ENCODE peak calls at places on chromosomes 4 and X, in six cellular contexts. J is tibial nerve, A is K562, O is ovary, I is body of pancreas, Y is adrenal gland. X is an unnamed sample.

GRCh38 chr4:37890501-37891220 is at the start of gene TBC1D1:
- DNase-seq in J (no peak), A (no peak), O (peak; percentile 59), I (peak; percentile 83), Y (peak; percentile 75), X (no peak)

GRCh38 chr4:4311193-4311592 is 21.1 kb downstream of the ZBTB49 start:
- DNase-seq in J (no peak), A (no peak), O (no peak), I (no peak), Y (no peak), X (no peak)

GRCh38 chrX:54288277-54288676 is 69.6 kb downstream of the WNK3 start:
- DNase-seq in J (no peak), A (no peak), O (no peak), I (no peak), Y (no peak), X (no peak)

GRCh38 chr4:184515606-184516005 is 41.3 kb upstream of the IRF2 start:
- DNase-seq in J (no peak), A (no peak), O (no peak), I (no peak), Y (no peak), X (no peak)

GRCh38 chr4:86595426-86595805 is 1.3 kb downstream of the PTPN13 start:
- DNase-seq in J (no peak), A (no peak), O (no peak), I (no peak), Y (peak; percentile 21), X (no peak)

GRCh38 chrX:53088136-53088974 is 5.6 kb upstream of the KANTR start:
- DNase-seq in J (peak; percentile 54), A (no peak), O (peak; percentile 92), I (peak; percentile 87), Y (peak; percentile 89), X (no peak)

GRCh38 chr4:94403735-94404134 is 48.0 kb upstream of the PDLIM5 start:
- DNase-seq in J (no peak), A (no peak), O (no peak), I (peak; percentile 5), Y (no peak), X (no peak)

GRCh38 chr4:108215055-108215454 is 46.3 kb upstream of the LEF1 start:
- DNase-seq in J (no peak), A (no peak), O (no peak), I (no peak), Y (no peak), X (no peak)

GRCh38 chr4:111556141-111556781 is 589.0 kb upstream of the FAM241A start:
- DNase-seq in J (no peak), A (no peak), O (no peak), I (no peak), Y (no peak), X (no peak)

GRCh38 chr4:66590488-66591215 is 920.4 kb upstream of the EPHA5 start:
- DNase-seq in J (no peak), A (no peak), O (no peak), I (no peak), Y (no peak), X (no peak)

GRCh38 chrX:150842198-150842553 is 56.3 kb downstream of the CD99L2 start:
- DNase-seq in J (no peak), A (no peak), O (no peak), I (no peak), Y (no peak), X (no peak)

GRCh38 chr4:57077550-57078311 is 32.5 kb downstream of the IGFBP7 start:
- DNase-seq in J (no peak), A (no peak), O (no peak), I (no peak), Y (no peak), X (no peak)
- H3K4me1 ChIP-seq in J (peaks cover 68% of the 10 kb centered on the region), A (no peaks in the 10 kb centered on the region), O (peaks cover 10% of the 10 kb centered on the region), I (peaks cover 42% of the 10 kb centered on the region), Y (peaks cover 3% of the 10 kb centered on the region), X (peaks cover 56% of the 10 kb centered on the region)

GRCh38 chr4:24736066-24736465 is 59.3 kb upstream of the SOD3 start:
- DNase-seq in J (no peak), A (peak; percentile 35), O (no peak), I (peak; percentile 17), Y (no peak), X (no peak)
- TF ChIP-seq CTCF in J (no peak), A (peak; percentile 44), O (no peak), I (peak; percentile 33), Y (no peak), X (no peak)

GRCh38 chr4:71187399-71188196 is 151.2 kb upstream of the SLC4A4 start:
- DNase-seq in J (no peak), A (no peak), O (peak; percentile 14), I (peak; percentile 61), Y (no peak), X (no peak)
- TF ChIP-seq POLR2A in J (no peak), A (no peak), O (no peak), I (peak; percentile 55), Y (no peak), X (no peak)

GRCh38 chr4:1711055-1711905 is 839 bp downstream of the SLBP start:
- DNase-seq in J (no peak), A (peak; percentile 57), O (peak; percentile 61), I (peak; percentile 68), Y (peak; percentile 78), X (no peak)

GRCh38 chr4:1713003-1713397 is 881 bp upstream of the SLBP start:
- DNase-seq in J (no peak), A (no peak), O (no peak), I (no peak), Y (no peak), X (no peak)

GRCh38 chr4:1714303-1715001 is 2.3 kb upstream of the SLBP start:
- DNase-seq in J (no peak), A (peak; percentile 65), O (no peak), I (no peak), Y (no peak), X (no peak)

GRCh38 chr4:1712216-1713002 is at the start of gene SLBP:
- DNase-seq in J (peak; percentile 91), A (peak; percentile 99), O (peak; percentile 96), I (peak; percentile 98), Y (peak; percentile 97), X (no peak)

DNA sequence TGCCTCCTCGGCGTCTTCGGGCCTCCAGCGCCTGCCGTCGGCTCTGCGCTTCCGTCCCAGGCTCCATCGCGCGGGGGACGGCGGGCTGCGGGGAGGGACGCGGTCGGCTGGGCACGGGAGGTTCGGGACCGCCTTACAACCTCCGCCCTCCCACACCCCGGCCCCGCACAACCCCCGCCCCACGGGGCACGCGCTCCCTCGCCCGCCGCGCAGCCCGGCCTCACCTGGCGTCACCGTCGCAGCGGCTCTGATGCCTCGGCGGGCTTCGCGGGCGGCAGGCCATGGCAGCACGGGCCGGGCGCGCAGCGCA is 258 bp downstream of the SLBP start:
- DNase-seq in J (no peak), A (no peak), O (no peak), I (no peak), Y (no peak), X (no peak)
- H3K4me1 ChIP-seq in J (peaks cover 61% of the 10 kb centered on the region), A (peaks cover 28% of the 10 kb centered on the region), O (peaks cover 9% of the 10 kb centered on the region), I (peaks cover 65% of the 10 kb centered on the region), Y (peaks cover 39% of the 10 kb centered on the region), X (peaks cover 57% of the 10 kb centered on the region)

DNA sequence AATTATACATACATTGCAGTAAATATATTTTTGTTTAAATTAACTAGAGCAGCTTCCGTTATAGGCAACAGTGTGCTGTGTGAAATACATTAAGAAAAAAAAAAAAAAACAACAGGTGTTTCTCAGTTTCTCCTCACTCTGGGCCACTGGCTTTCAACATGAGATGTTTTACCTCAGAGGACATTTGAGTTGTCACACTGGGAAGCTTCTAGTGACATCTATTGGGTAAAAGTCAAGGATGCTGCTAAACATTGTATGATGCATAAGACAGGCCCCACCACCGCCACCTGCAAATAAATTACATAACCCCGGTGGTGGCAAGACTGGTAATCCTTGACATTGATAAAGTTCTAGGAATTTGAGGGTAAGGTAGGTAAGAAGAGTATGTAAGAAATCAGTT is 1512.2 kb downstream of the C4orf33 start:
- DNase-seq in J (no peak), A (no peak), O (no peak), I (no peak), Y (no peak), X (no peak)
- TF ChIP-seq CTCF in J (no peak), A (no peak), O (no peak), I (no peak), Y (no peak), X (no peak)

GRCh38 chr4:1837069-1837468 is 18.9 kb downstream of the LETM1 start:
- DNase-seq in J (no peak), A (no peak), O (no peak), I (no peak), Y (no peak), X (no peak)
- TF ChIP-seq POLR2A in J (no peak), A (no peak), O (no peak), I (no peak), Y (no peak), X (no peak)

GRCh38 chr4:1245481-1246051 is 3.4 kb downstream of the CTBP1 start:
- DNase-seq in J (peak; percentile 10), A (no peak), O (peak; percentile 15), I (peak; percentile 93), Y (peak; percentile 42), X (no peak)

GRCh38 chr4:1247811-1248261 is 1.1 kb downstream of the CTBP1 start:
- DNase-seq in J (no peak), A (no peak), O (no peak), I (no peak), Y (peak; percentile 46), X (no peak)

GRCh38 chr4:1246111-1246881 is 2.6 kb downstream of the CTBP1 start:
- DNase-seq in J (no peak), A (no peak), O (peak; percentile 19), I (peak; percentile 83), Y (peak; percentile 31), X (peak; percentile 86)

GRCh38 chr4:1248262-1249147 is at the start of gene CTBP1:
- DNase-seq in J (peak; percentile 60), A (peak; percentile 86), O (peak; percentile 80), I (peak; percentile 82), Y (peak; percentile 76), X (peak; percentile 86)

DNA sequence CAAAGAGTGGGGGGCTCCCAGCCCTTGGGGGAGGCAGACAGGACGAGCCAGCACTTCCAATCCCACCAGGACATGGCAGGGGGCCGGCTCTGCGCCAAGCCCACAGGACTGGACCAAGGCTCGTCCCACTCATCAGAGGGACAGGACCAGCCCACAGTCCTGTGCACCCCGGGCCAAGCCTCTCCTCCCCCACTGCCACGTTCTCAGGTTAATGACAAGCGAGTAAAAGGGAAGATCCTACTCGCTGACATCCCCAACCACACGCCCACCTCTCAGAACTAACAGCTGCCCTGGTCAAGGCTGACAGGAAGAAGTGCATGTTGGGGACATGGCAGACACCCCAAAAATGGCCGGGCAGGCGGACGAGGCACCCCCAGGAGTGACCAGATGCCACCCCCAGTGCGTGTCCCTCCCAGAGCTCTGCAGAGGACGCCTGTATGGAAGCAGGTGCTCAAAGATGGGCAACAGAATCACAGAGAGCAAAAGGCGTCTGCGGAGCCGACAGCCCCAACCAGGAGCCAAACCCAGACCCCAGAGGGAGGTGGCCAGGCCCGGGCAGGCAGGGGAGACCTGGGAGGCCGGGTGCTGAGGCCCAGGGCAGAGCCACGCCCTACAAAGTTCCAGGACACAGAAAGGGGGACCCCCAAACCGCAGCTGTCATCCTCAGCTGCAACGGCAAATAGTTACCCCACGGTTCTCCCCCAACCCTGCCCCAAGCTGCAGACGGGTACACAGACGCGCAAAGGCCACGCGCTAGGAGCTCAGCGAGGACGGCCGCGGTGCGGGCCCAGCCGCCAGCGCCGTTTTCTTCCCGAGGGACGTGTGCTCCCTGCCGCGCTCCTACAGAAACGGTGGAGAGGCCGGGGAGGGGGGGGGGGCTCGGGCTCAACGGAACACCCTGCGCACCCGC is 1.8 kb downstream of the CTBP1 start:
- DNase-seq in J (no peak), A (peak; percentile 46), O (peak; percentile 30), I (peak; percentile 33), Y (peak; percentile 40), X (peak; percentile 89)
- H3K4me1 ChIP-seq in J (peaks cover 72% of the 10 kb centered on the region), A (peaks cover 4% of the 10 kb centered on the region), O (peaks cover 45% of the 10 kb centered on the region), I (peaks cover 73% of the 10 kb centered on the region), Y (peaks cover 59% of the 10 kb centered on the region), X (peaks cover 82% of the 10 kb centered on the region)